ENCODE peak calls at places on chromosomes 6 and 20, in five cellular contexts. T is neuronal stem cell; D is naive thymus-derived CD4-positive, alpha-beta T cell; F is iPS DF 6.9; N is A549. S is an unnamed sample.

GRCh38 chr20:33781133-33781532 is 30.0 kb upstream of the CHMP4B start:
- DNase-seq in N (no peak), T (no peak), F (no peak), D (no peak), S (no peak)

GRCh38 chr20:46931699-46932098 is 37.1 kb downstream of the EYA2 start:
- DNase-seq in F (no peak), N (no peak), D (no peak), T (no peak), S (no peak)

GRCh38 chr20:51447097-51447764 is 95.3 kb downstream of the NFATC2 start:
- DNase-seq in T (peak; percentile 35), N (peak; percentile 60), F (no peak), D (no peak), S (no peak)

GRCh38 chr6:161443868-161444267 is 170.0 kb upstream of the AGPAT4 start:
- DNase-seq in T (no peak), F (peak; percentile 18), D (no peak), N (no peak), S (no peak)

GRCh38 chr6:168374051-168374502 is 54.5 kb upstream of the DACT2 start:
- DNase-seq in T (no peak), N (no peak), D (no peak), F (no peak), S (no peak)

GRCh38 chr6:134686071-134686470 is 263.8 kb downstream of the ALDH8A1 start:
- DNase-seq in F (no peak), N (no peak), D (no peak), T (no peak), S (no peak)

GRCh38 chr20:52001999-52002666 is 189.4 kb downstream of the ZFP64 start:
- DNase-seq in D (no peak), N (peak; percentile 63), T (no peak), F (no peak), S (no peak)

GRCh38 chr6:32553037-32553742 is 23.1 kb upstream of the HLA-DRB5 start:
- DNase-seq in N (no peak), T (no peak), F (no peak), D (no peak), S (no peak)

GRCh38 chr20:61488030-61488429 is 236.0 kb downstream of the CDH4 start:
- DNase-seq in T (no peak), F (no peak), D (no peak), N (no peak), S (no peak)

GRCh38 chr20:24136659-24137246 is 148.2 kb upstream of the GGTLC1 start:
- DNase-seq in T (no peak), N (no peak), F (no peak), D (no peak), S (no peak)

GRCh38 chr20:25040438-25040831 is 17.5 kb downstream of the ACSS1 start:
- DNase-seq in D (no peak), N (no peak), F (no peak), T (no peak), S (peak; percentile 69)

GRCh38 chr6:38656896-38657295 is 17.2 kb upstream of the BTBD9 start:
- DNase-seq in T (no peak), N (no peak), D (no peak), F (no peak), S (no peak)

GRCh38 chr20:48619126-48620101 is 208.4 kb downstream of the PREX1 start:
- DNase-seq in D (no peak), N (no peak), T (no peak), F (no peak), S (no peak)

GRCh38 chr6:46011241-46012085 is 4.2 kb downstream of the CLIC5 start:
- DNase-seq in N (no peak), T (no peak), F (no peak), D (peak; percentile 51), S (peak; percentile 90)

GRCh38 chr20:573414-574296 is 30.1 kb upstream of the CSNK2A1 start:
- DNase-seq in N (no peak), F (no peak), T (no peak), D (no peak), S (no peak)
- H3K4me1 ChIP-seq in N (peaks cover 6% of the 10 kb centered on the region), F (peaks cover 11% of the 10 kb centered on the region), T (peaks cover 17% of the 10 kb centered on the region), D (no peaks in the 10 kb centered on the region), S (no peaks in the 10 kb centered on the region)

GRCh38 chr20:64011366-64011779 is 24.6 kb upstream of the C20orf204 start:
- DNase-seq in T (no peak), D (no peak), F (no peak), N (no peak), S (no peak)
- H3K4me3 ChIP-seq in T (no peak overlapping the region), D (peak overlapping the region; percentile 15), F (no peak overlapping the region), N (no peak overlapping the region), S (no peak overlapping the region)

DNA sequence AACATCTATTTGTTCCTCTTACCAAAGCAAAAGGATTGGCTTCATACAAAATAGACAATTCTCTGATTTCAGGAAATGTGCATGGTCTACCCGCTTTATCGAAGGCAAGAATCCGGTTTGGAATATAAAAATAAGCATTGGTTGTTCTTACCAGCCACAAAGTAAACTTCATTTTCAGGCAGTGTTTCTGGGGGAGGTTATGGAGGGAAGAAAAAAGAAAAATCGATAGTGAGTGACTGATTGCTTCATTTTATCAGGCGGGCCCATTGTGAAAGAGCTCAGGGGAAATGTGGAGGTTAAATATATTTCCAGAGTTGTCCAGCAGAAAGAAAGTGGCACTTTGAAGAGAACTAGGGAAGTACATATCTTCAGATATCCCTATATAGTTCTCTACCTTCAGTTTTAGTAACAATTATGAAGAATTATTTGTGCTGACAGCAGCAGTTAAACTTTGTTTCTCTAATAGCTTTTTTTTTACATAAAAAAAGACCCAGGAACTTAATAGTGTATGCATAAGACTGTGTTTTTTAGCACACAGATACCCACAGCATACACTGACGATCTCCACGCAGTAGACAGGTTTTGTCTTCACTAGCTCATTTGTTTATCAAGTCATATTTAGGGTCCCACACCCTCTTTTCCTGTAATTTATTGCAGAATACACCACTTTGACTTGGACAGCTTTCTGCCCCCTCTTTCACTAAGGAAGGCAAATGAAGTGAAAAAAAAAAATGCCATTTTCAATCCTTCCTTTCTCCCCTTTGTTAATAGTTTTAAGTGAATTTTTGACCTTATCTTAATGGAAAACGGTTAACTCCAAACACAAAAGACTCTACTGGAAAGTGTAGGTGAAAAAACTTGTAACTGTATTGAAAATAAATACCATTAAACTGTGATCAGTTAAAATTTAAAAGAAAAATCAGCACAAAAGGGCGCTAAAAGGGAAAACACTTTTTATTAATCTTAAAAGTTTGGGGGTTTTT is 2.9 kb downstream of the POU3F2 start:
- DNase-seq in D (no peak), F (no peak), T (peak; percentile 23), N (no peak), S (no peak)
- H3K27ac ChIP-seq in D (no peak overlapping the region), F (no peak overlapping the region), T (no peak overlapping the region), N (no peak overlapping the region), S (no peak overlapping the region)

GRCh38 chr6:101413773-101414172 is 20.3 kb downstream of the GRIK2 start:
- DNase-seq in D (no peak), N (no peak), T (no peak), F (no peak), S (no peak)
- H3K4me1 ChIP-seq in D (no peaks in the 10 kb centered on the region), N (no peaks in the 10 kb centered on the region), T (peaks cover 3% of the 10 kb centered on the region), F (peaks cover 2% of the 10 kb centered on the region), S (no peaks in the 10 kb centered on the region)

DNA sequence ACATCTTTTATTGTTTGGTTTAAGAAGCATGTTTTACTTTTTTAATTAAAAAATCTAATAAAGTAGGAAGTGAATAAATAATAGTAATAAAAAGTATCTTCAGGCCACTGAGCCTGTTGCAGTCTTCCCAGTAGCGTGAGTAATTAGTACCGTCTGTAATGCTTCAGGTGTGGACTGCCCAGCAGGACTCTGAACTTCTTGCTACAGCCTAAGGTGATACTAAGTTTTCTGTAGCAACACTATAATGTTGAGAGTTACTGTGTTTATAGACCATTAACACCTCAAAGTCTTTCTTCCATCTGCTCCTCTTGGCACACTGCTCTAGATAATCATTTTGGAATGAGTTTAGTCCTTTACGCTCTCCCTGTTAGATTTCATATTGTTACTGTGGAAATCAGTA is 28.4 kb downstream of the VAPB start:
- DNase-seq in T (no peak), F (no peak), D (no peak), N (no peak), S (peak; percentile 17)
- H3K4me3 ChIP-seq in T (no peak overlapping the region), F (no peak overlapping the region), D (no peak overlapping the region), N (no peak overlapping the region), S (no peak overlapping the region)

GRCh38 chr20:63751471-63752271 is 12.1 kb downstream of the SLC2A4RG start:
- DNase-seq in D (no peak), F (no peak), T (no peak), N (no peak), S (no peak)
- H3K27ac ChIP-seq in D (peak overlapping the region; percentile 71), F (no peak overlapping the region), T (peak overlapping the region; percentile 83), N (no peak overlapping the region), S (peak overlapping the region; percentile 34)

GRCh38 chr6:10589429-10589727 is 68.2 kb downstream of the GCNT2 start:
- DNase-seq in N (no peak), T (no peak), D (no peak), F (no peak), S (peak; percentile 49)

GRCh38 chr6:10588562-10589428 is 67.6 kb downstream of the GCNT2 start:
- DNase-seq in F (no peak), T (no peak), N (no peak), D (no peak), S (no peak)

GRCh38 chr6:10589983-10590382 is 68.8 kb downstream of the GCNT2 start:
- DNase-seq in D (no peak), F (no peak), N (no peak), T (no peak), S (peak; percentile 39)

GRCh38 chr6:10586302-10586701 is 65.2 kb downstream of the GCNT2 start:
- DNase-seq in T (no peak), D (no peak), F (no peak), N (no peak), S (no peak)

GRCh38 chr6:10587694-10588392 is 66.7 kb downstream of the GCNT2 start:
- DNase-seq in T (no peak), N (no peak), F (no peak), D (no peak), S (no peak)
- H3K4me1 ChIP-seq in T (peaks cover 41% of the 10 kb centered on the region), N (no peaks in the 10 kb centered on the region), F (peaks cover 26% of the 10 kb centered on the region), D (no peaks in the 10 kb centered on the region), S (peaks cover 2% of the 10 kb centered on the region)

GRCh38 chr20:9051508-9051907 is 17.4 kb upstream of the PLCB4 start:
- DNase-seq in D (no peak), T (no peak), F (no peak), N (peak; percentile 75), S (no peak)

GRCh38 chr20:9054176-9054575 is 14.7 kb upstream of the PLCB4 start:
- DNase-seq in D (no peak), N (no peak), F (no peak), T (no peak), S (no peak)

GRCh38 chr20:9053108-9053507 is 15.8 kb upstream of the PLCB4 start:
- DNase-seq in F (no peak), N (no peak), T (no peak), D (no peak), S (no peak)

GRCh38 chr20:9052136-9052535 is 16.8 kb upstream of the PLCB4 start:
- DNase-seq in T (no peak), D (no peak), N (no peak), F (no peak), S (no peak)
- H3K4me3 ChIP-seq in T (no peak overlapping the region), D (no peak overlapping the region), N (no peak overlapping the region), F (no peak overlapping the region), S (no peak overlapping the region)

S was measured in small intestine.